ENCODE peak calls at places on chromosomes 2 and 18, in six cellular contexts. I, E, Q, L, N and Z are unnamed samples.
A peak's percentile ranks its signal among the peaks of the same experiment; 100 is the strongest.

GRCh38 chr2:17620280-17620679 is 79.8 kb downstream of the VSNL1 start:
- DNase-seq in I (no peak), Q (no peak), N (peak; percentile 67), L (no peak), E (no peak), Z (no peak)

GRCh38 chr2:23268467-23269263 is 116.3 kb upstream of the KLHL29 start:
- DNase-seq in I (no peak), L (no peak), Q (no peak), E (no peak), N (no peak), Z (no peak)

GRCh38 chr2:8494589-8494988 is 187.3 kb upstream of the ID2 start:
- DNase-seq in E (no peak), L (no peak), I (no peak), Q (no peak), N (no peak), Z (no peak)

GRCh38 chr2:98608962-98609604 is 694 bp downstream of the UNC50 start:
- DNase-seq in I (peak; percentile 53), N (peak; percentile 32), L (no peak), E (peak; percentile 43), Q (peak; percentile 41), Z (peak; percentile 22)

GRCh38 chr2:24820175-24820513 is 26.9 kb downstream of the CENPO start:
- DNase-seq in L (peak; percentile 25), Q (no peak), N (peak; percentile 7), E (no peak), I (no peak), Z (no peak)

GRCh38 chr18:79875931-79876461 is 75.5 kb downstream of the SLC66A2 start:
- DNase-seq in E (no peak), N (peak; percentile 3), I (no peak), L (no peak), Q (no peak), Z (no peak)

GRCh38 chr2:65710779-65711295 is 278.4 kb upstream of the SPRED2 start:
- DNase-seq in I (peak; percentile 36), Q (no peak), L (no peak), E (peak; percentile 29), N (no peak), Z (no peak)

GRCh38 chr2:226759768-226760167 is 39.9 kb downstream of the IRS1 start:
- DNase-seq in N (no peak), I (no peak), Q (no peak), E (no peak), L (no peak), Z (peak; percentile 27)

GRCh38 chr2:168528016-168528415 is 71.9 kb downstream of the CERS6 start:
- DNase-seq in I (no peak), Q (no peak), N (no peak), E (no peak), L (no peak), Z (no peak)

GRCh38 chr18:26549486-26550435 is 1.4 kb upstream of the KCTD1 start:
- DNase-seq in N (peak; percentile 72), I (peak; percentile 75), E (peak; percentile 64), L (peak; percentile 79), Q (peak; percentile 28), Z (peak; percentile 71)

DNA sequence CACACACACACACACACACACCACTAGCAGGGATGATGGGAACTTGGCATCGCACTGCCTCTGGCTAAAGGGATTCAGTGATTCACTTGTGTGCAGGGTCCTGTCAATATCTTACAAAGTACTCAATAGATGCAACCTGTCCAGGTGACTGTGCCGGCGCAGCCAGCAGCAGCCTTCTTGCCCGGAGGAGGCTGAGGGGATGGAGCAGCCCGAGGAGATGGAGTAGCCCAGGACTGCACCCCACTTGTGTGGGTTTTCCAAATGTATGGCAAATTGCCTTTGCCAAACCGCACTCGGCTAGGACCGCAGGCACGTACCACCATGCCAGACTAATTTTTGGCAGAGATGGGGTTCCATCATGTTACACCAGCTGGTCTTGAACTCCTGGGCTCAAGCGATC is 31.1 kb downstream of the GBX2 start:
- DNase-seq in Q (no peak), L (no peak), N (no peak), I (no peak), E (no peak), Z (no peak)
- H3K27ac ChIP-seq in Q (no peak overlapping the region), L (no peak overlapping the region), N (no peak overlapping the region), I (no peak overlapping the region), E (no peak overlapping the region), Z (no peak overlapping the region)

DNA sequence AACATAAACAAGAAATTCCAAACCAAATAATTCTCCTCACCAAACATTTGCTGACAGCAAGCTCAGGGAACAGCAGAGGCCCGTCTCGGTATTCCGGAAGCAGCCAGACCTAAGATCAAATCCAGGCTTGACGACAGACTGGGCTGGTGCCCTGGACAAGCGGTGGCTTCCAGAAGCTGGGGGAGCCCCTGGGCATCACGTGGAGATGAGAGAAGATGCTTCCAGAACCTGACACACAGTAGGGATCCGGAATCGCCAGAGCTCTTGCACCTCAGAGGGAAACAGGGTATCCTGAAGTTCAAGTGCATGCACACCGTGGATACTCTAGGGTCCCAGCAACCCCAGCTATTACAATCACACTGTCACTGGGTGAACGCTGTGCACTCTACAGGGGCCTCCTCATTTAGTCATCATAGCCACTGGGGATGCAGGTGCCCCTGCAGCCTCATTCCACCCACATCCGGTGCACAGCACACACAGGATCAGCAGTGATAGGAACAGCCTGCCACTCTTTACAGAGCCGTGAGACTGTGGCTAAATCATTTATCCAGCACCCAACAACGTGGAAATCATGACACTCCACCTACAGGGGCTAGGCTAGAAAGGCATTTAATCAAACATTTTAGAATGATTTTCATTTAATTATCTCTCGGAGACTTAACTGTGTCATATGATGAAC is 102.6 kb downstream of the HDAC4 start:
- DNase-seq in E (no peak), N (peak; percentile 15), L (no peak), Q (peak; percentile 54), I (no peak), Z (no peak)
- H3K4me1 ChIP-seq in E (peaks cover 21% of the 10 kb centered on the region), N (peaks cover 54% of the 10 kb centered on the region), L (peaks cover 4% of the 10 kb centered on the region), Q (peaks cover 22% of the 10 kb centered on the region), I (peaks cover 46% of the 10 kb centered on the region), Z (peaks cover 24% of the 10 kb centered on the region)

GRCh38 chr2:152391318-152391717 is 56.3 kb downstream of the FMNL2 start:
- DNase-seq in N (no peak), E (no peak), L (no peak), Q (no peak), I (no peak), Z (no peak)

GRCh38 chr2:152390837-152391236 is 55.9 kb downstream of the FMNL2 start:
- DNase-seq in L (no peak), N (no peak), E (no peak), Q (no peak), I (no peak), Z (no peak)

GRCh38 chr2:152395132-152396024 is 60.4 kb downstream of the FMNL2 start:
- DNase-seq in I (no peak), L (no peak), Q (no peak), N (no peak), E (no peak), Z (no peak)

GRCh38 chr2:152396051-152396511 is 61.1 kb downstream of the FMNL2 start:
- DNase-seq in L (no peak), E (no peak), I (no peak), Q (no peak), N (no peak), Z (no peak)

GRCh38 chr2:152393377-152393776 is 58.4 kb downstream of the FMNL2 start:
- DNase-seq in N (no peak), L (no peak), E (no peak), Q (no peak), I (no peak), Z (no peak)
- H3K4me3 ChIP-seq in N (no peak overlapping the region), L (peak overlapping the region; percentile 3), E (no peak overlapping the region), Q (no peak overlapping the region), I (no peak overlapping the region), Z (no peak overlapping the region)

GRCh38 chr2:12592296-12592695 is 124.4 kb upstream of the TRIB2 start:
- DNase-seq in I (no peak), E (no peak), L (no peak), Q (no peak), N (no peak), Z (no peak)

GRCh38 chr2:12587228-12587627 is 129.5 kb upstream of the TRIB2 start:
- DNase-seq in N (no peak), I (no peak), E (no peak), L (no peak), Q (no peak), Z (peak; percentile 8)

GRCh38 chr2:12587729-12588522 is 128.8 kb upstream of the TRIB2 start:
- DNase-seq in E (no peak), N (no peak), Q (peak; percentile 75), L (peak; percentile 63), I (no peak), Z (no peak)

GRCh38 chr2:12585784-12586183 is 131.0 kb upstream of the TRIB2 start:
- DNase-seq in Q (no peak), E (no peak), I (no peak), N (no peak), L (no peak), Z (no peak)

DNA sequence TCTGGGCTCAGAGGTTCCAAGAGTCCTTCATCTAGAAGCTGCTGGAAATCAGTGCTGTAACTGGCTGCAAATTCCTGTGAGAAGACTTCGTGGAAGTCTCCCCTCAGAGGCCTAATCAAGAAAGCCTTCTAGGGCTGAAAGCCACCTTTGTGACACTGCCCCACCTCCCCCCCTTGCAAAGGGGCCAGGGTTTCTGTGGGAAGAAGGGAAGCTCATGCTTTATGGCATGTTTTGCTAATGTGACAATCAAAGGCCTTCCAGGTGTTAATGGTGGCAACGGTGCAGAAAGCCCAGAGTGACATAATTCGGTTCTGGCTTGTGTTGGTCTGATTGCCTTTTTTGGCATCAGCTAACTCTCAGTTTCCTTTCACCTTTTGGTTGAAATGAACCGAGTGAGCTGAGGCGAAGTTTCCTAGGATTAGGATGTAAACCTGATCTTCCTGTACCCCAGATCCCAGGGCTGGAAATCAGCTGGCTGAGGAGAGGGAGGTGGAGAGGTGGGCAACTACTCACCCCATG is 126.9 kb upstream of the TRIB2 start:
- DNase-seq in I (peak; percentile 2), L (no peak), E (no peak), N (no peak), Q (no peak), Z (no peak)
- H3K27ac ChIP-seq in I (no peak overlapping the region), L (no peak overlapping the region), E (no peak overlapping the region), N (no peak overlapping the region), Q (no peak overlapping the region), Z (no peak overlapping the region)

DNA sequence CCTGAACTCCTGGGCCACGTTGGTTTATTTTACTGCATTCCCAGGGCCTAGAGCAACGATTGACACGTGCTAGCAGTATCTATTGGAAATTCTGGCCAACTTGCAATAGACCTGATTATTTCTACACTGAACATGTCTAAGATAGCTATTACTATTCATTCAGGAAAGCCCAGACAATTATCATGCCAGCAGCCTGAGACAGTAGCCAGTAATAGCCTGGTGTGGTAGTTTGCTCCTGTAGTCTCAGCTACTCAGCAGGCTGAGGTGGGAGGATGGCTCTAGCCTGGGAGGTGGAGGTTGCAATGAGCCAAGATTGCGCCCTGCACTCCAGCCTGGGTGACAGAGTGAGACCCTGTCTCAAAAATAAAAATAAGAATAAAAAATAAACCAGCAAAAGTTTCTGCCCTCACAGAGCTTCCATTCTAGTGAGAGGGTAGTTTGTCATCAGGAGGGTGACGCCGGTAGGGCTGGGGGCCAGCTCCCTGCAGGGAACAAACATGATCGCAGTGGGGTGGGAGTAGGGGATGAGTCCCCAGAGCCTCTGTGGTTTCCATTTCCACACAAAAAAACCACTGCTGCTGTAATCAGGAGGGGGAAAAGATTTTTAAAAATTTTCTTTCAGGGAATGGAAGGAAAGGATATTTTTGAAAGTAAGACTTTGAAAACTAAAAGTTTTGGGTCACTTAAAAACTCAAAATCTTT is 4.3 kb downstream of the CASP8 start:
- DNase-seq in Q (no peak), I (no peak), E (no peak), L (no peak), N (no peak), Z (no peak)
- H3K4me1 ChIP-seq in Q (peaks cover 3% of the 10 kb centered on the region), I (no peaks in the 10 kb centered on the region), E (no peaks in the 10 kb centered on the region), L (peaks cover 6% of the 10 kb centered on the region), N (no peaks in the 10 kb centered on the region), Z (no peaks in the 10 kb centered on the region)